ENCODE peak calls at places on chromosomes 4 and X, in five cellular contexts. Z, M, C, H and V are unnamed samples.
A peak's percentile ranks its signal among the peaks of the same experiment; 100 is the strongest.

GRCh38 chr4:152162331-152162697 is 373.6 kb downstream of the FBXW7 start:
- DNase-seq in Z (no peak), M (no peak), C (no peak), H (no peak), V (no peak)

GRCh38 chr4:52618795-52619590 is 40.1 kb downstream of the USP46 start:
- DNase-seq in Z (peak; percentile 51), M (no peak), C (no peak), H (no peak), V (no peak)

GRCh38 chrX:16552546-16552945 is 97.4 kb upstream of the S100G start:
- DNase-seq in Z (no peak), M (no peak), C (no peak), H (no peak), V (no peak)

GRCh38 chr4:7199771-7200441 is 7.6 kb downstream of the SORCS2 start:
- DNase-seq in Z (no peak), M (no peak), C (no peak), H (no peak), V (no peak)

GRCh38 chr4:102139932-102140331 is 205.3 kb downstream of the SLC39A8 start:
- DNase-seq in Z (no peak), M (no peak), C (no peak), H (peak; percentile 7), V (no peak)

GRCh38 chrX:9438950-9439494 is 25.8 kb upstream of the TBL1X start:
- DNase-seq in Z (no peak), M (no peak), C (no peak), H (no peak), V (no peak)

GRCh38 chr4:53490965-53491622 is 100.2 kb downstream of the LNX1 start:
- DNase-seq in Z (peak; percentile 53), M (peak; percentile 88), C (peak; percentile 74), H (peak; percentile 83), V (peak; percentile 75)

GRCh38 chr4:8379771-8380170 is 60.8 kb downstream of the ACOX3 start:
- DNase-seq in Z (no peak), M (no peak), C (no peak), H (no peak), V (no peak)

GRCh38 chrX:79080131-79080530 is 64.4 kb upstream of the GPR174 start:
- DNase-seq in Z (no peak), M (no peak), C (no peak), H (peak; percentile 4), V (no peak)

GRCh38 chrX:79081895-79082512 is 62.5 kb upstream of the GPR174 start:
- DNase-seq in Z (peak; percentile 8), M (no peak), C (peak; percentile 23), H (peak; percentile 28), V (no peak)

GRCh38 chrX:79084923-79085322 is 59.6 kb upstream of the GPR174 start:
- DNase-seq in Z (no peak), M (no peak), C (no peak), H (no peak), V (no peak)

GRCh38 chrX:79079477-79079876 is 65.0 kb upstream of the GPR174 start:
- DNase-seq in Z (no peak), M (no peak), C (no peak), H (no peak), V (no peak)

DNA sequence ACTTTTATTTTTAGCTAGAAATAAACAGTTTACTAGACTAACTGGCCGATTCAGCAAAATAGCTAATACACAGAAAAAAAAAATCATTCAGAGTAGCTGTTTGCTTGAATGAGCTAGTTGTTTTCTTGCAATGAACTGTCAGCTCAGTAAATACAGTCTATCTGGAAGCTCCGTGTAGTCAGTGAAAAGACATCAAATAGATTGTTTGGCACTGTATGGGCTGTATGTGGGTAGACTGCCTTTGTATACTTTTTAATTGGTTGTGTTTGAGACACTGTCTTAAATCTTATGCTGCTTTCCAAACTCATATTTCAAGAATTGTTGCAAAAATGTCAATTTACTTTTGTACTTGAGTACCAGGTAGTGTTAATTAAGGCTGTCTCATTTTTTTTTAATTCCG is 61.6 kb upstream of the GPR174 start:
- DNase-seq in Z (no peak), M (no peak), C (no peak), H (no peak), V (no peak)
- H3K4me3 ChIP-seq in Z (no peak overlapping the region), M (no peak overlapping the region), C (no peak overlapping the region), H (no peak overlapping the region), V (no peak overlapping the region)

DNA sequence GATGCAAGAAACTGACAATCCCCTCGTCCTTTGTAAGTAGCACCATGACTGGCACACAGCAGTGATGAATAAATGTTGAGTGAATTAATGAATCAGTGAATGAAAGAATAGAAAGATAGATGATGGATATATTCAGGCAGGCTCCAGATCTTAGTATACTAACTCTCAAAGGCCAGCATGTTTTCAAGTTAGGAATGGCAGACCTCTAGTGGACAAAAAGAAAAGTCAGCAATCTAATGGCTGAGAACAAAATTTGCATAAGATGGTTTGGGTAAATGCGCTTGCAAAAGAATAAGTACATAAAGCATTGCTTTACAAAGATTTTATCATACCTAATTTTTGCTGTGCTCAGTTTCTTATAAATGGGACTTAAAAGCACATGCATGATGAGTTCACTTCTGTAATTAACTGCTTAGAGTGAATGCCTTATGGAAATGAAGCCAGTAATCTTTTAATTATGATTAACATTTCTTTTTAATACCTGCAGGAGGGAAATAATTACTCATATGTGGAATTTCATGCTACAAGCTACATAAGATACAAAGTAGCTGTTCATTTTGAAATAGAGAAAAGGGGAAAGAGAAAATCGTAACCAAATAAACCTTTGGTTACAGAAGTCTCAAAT is 126.9 kb upstream of the GPRIN3 start:
- DNase-seq in Z (peak; percentile 53), M (no peak), C (no peak), H (peak; percentile 41), V (peak; percentile 15)
- TF ChIP-seq CTCF in Z (peak; percentile 82), M (peak; percentile 61), C (peak; percentile 71), H (peak; percentile 82), V (peak; percentile 84)

GRCh38 chrX:13837290-13837745 is 20.4 kb upstream of the GPM6B start:
- DNase-seq in Z (no peak), M (no peak), C (no peak), H (peak; percentile 19), V (no peak)
- H3K4me3 ChIP-seq in Z (no peak overlapping the region), M (no peak overlapping the region), C (no peak overlapping the region), H (no peak overlapping the region), V (no peak overlapping the region)

GRCh38 chr4:183129675-183130074 is 30.6 kb downstream of the WWC2 start:
- DNase-seq in Z (no peak), M (no peak), C (no peak), H (no peak), V (no peak)

GRCh38 chr4:183132865-183133264 is 33.8 kb downstream of the WWC2 start:
- DNase-seq in Z (no peak), M (no peak), C (no peak), H (no peak), V (no peak)

GRCh38 chr4:183130328-183131155 is 31.5 kb downstream of the WWC2 start:
- DNase-seq in Z (no peak), M (no peak), C (no peak), H (peak; percentile 51), V (peak; percentile 28)

GRCh38 chr4:183129125-183129524 is 30.1 kb downstream of the WWC2 start:
- DNase-seq in Z (no peak), M (no peak), C (no peak), H (no peak), V (no peak)

DNA sequence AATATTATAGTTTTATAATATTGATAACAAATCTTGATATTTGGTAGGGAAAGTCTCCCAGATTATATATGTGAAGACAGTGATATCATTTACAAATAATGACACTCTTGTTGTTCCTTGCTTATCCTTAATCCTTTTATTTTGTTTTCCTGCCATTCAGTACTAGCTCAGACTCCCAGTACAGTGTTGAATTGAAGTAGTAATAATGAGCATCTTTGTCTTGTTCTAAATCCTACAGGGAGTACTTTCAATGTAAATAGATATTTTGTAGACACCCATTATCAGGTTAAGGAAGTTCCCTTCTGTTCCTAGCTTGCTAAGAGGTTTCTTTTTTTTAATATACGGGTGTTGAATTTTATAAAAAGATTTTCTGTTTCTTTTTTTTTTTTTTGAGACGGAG is 33.0 kb downstream of the WWC2 start:
- DNase-seq in Z (no peak), M (no peak), C (no peak), H (no peak), V (no peak)
- TF ChIP-seq CTCF in Z (no peak), M (no peak), C (no peak), H (no peak), V (no peak)

GRCh38 chrX:108397627-108398392 is 40.4 kb downstream of the COL4A6 start:
- DNase-seq in Z (no peak), M (no peak), C (no peak), H (no peak), V (no peak)
- H3K4me3 ChIP-seq in Z (no peak overlapping the region), M (no peak overlapping the region), C (no peak overlapping the region), H (no peak overlapping the region), V (no peak overlapping the region)

GRCh38 chr4:156476359-156476758 is 495.2 kb downstream of the PDGFC start:
- DNase-seq in Z (no peak), M (peak; percentile 81), C (no peak), H (peak; percentile 97), V (peak; percentile 95)

GRCh38 chr4:156472624-156473023 is 499.0 kb downstream of the PDGFC start:
- DNase-seq in Z (no peak), M (no peak), C (no peak), H (no peak), V (no peak)

GRCh38 chr4:156473175-156473574 is 498.4 kb downstream of the PDGFC start:
- DNase-seq in Z (no peak), M (no peak), C (no peak), H (no peak), V (no peak)

DNA sequence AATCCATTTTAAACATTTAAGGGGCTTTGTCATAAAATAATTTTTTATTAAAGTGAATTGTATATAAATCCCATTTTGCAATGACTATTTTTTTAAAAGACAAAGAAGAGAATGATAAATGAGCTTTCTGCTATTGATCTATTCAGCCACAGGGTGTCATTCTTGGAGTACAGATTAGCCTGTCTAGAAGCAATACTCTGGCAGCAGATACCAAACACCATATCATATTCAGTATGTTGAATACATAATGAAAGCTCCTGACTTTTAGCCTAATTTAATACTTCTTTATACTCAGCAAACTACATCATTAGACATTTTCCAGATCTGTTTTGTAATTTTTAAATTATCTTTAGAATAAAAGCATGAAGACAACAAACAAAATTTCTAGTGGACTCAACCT is 496.3 kb downstream of the PDGFC start:
- DNase-seq in Z (no peak), M (peak; percentile 30), C (no peak), H (peak; percentile 80), V (peak; percentile 51)
- TF ChIP-seq CTCF in Z (peak; percentile 58), M (peak; percentile 26), C (peak; percentile 42), H (peak; percentile 49), V (peak; percentile 44)